ENCODE peak calls at places on chromosomes 1 and 21, in eight cellular contexts. F is amygdala; D is left cardiac atrium; L is naive thymus-derived CD8-positive, alpha-beta T cell; P is stimulated activated naive CD8-positive, alpha-beta T cell treated with anti-CD3 and anti-CD28 coated beads, Interleukin-15, Interleukin-2, amounts not matched to agents 100 U/mL and 50 U/mL, for 24 hours; H is DMS53; E is OCI-M1; Q is activated T-cell treated with anti-CD3 and anti-CD28 coated beads for 1 hour. O is an unnamed sample.

GRCh38 chr1:10444795-10445397 is 4.9 kb upstream of the CORT start:
- DNase-seq in E (no peak), H (no peak), L (no peak), F (no peak), Q (no peak), P (no peak), D (no peak), O (no peak)

GRCh38 chr1:155856257-155856974 is 598 bp downstream of the GON4L start:
- DNase-seq in F (no peak), D (no peak), P (no peak), E (no peak), L (no peak), H (no peak), Q (no peak), O (no peak)

GRCh38 chr1:222081859-222082258 is 340.0 kb upstream of the DUSP10 start:
- DNase-seq in F (no peak), P (no peak), D (no peak), E (no peak), Q (no peak), H (peak; percentile 24), L (no peak), O (no peak)

GRCh38 chr1:26012862-26013261 is 8.7 kb upstream of the EXTL1 start:
- DNase-seq in Q (no peak), F (no peak), D (no peak), P (no peak), E (no peak), H (no peak), L (no peak), O (no peak)

GRCh38 chr21:46095814-46096595 is 1.9 kb upstream of the COL6A2 start:
- DNase-seq in H (no peak), Q (no peak), E (no peak), L (no peak), F (no peak), D (no peak), P (no peak), O (no peak)

GRCh38 chr21:36125513-36126121 is 9.3 kb upstream of the CBR3 start:
- DNase-seq in Q (peak; percentile 42), D (peak; percentile 50), L (peak; percentile 39), H (peak; percentile 76), F (peak; percentile 7), P (peak; percentile 64), E (peak; percentile 79), O (peak; percentile 26)

GRCh38 chr1:234987415-234988159 is 141.1 kb downstream of the TOMM20 start:
- DNase-seq in H (peak; percentile 30), E (no peak), D (peak; percentile 81), P (peak; percentile 64), Q (no peak), F (no peak), L (no peak), O (no peak)

GRCh38 chr1:164726235-164726634 is 167.3 kb downstream of the PBX1 start:
- DNase-seq in F (no peak), Q (no peak), E (no peak), H (peak; percentile 7), L (no peak), P (no peak), D (no peak), O (no peak)

GRCh38 chr1:11744287-11744686 is 8.4 kb downstream of the AGTRAP start:
- DNase-seq in L (no peak), F (no peak), H (no peak), Q (no peak), D (no peak), P (no peak), E (no peak), O (no peak)

GRCh38 chr1:228459091-228459993 is 27.8 kb upstream of the RNF187 start:
- DNase-seq in F (no peak), E (peak; percentile 88), H (peak; percentile 93), D (peak; percentile 74), L (peak; percentile 22), P (peak; percentile 75), Q (peak; percentile 32), O (peak; percentile 49)

GRCh38 chr1:51526248-51526647 is 7.2 kb upstream of the EPS15 start:
- DNase-seq in H (no peak), F (no peak), P (no peak), E (peak; percentile 10), D (no peak), Q (no peak), L (no peak), O (no peak)

GRCh38 chr1:94332952-94333351 is 85.2 kb upstream of the ABCD3 start:
- DNase-seq in H (peak; percentile 94), L (no peak), P (no peak), Q (no peak), D (no peak), E (no peak), F (no peak), O (no peak)

O was measured in naive thymus-derived CD4-positive, alpha-beta T cell.